ENCODE peak calls at places on chromosomes 1 and 21, in nine cellular contexts. X, D, J, Q, R, W, U, F and S are unnamed samples.
A peak's percentile ranks its signal among the peaks of the same experiment; 100 is the strongest.

GRCh38 chr21:18370292-18370691 is 33.3 kb downstream of the TMPRSS15 start:
- DNase-seq in Q (no peak), W (no peak), F (no peak), J (no peak), U (no peak), D (no peak), X (no peak), R (no peak), S (no peak)

GRCh38 chr1:24112381-24113169 is 640 bp upstream of the MYOM3 start:
- DNase-seq in D (peak; percentile 69), F (peak; percentile 23), W (peak; percentile 75), Q (peak; percentile 65), X (no peak), J (no peak), R (peak; percentile 73), U (peak; percentile 74), S (peak; percentile 81)

GRCh38 chr21:32426592-32427051 is 14.1 kb downstream of the EVA1C start:
- DNase-seq in W (no peak), Q (no peak), F (no peak), J (no peak), R (no peak), D (peak; percentile 11), X (no peak), U (no peak), S (no peak)

GRCh38 chr21:42219606-42220137 is 732 bp downstream of the ABCG1 start:
- DNase-seq in F (no peak), X (no peak), Q (peak; percentile 41), J (no peak), W (peak; percentile 68), U (no peak), D (no peak), R (no peak), S (no peak)

GRCh38 chr1:40405812-40406211 is 32.3 kb downstream of the SMAP2 start:
- DNase-seq in X (no peak), J (no peak), F (no peak), R (no peak), W (no peak), D (no peak), U (no peak), Q (no peak), S (no peak)

GRCh38 chr1:49298304-49298703 is 521.6 kb upstream of the BEND5 start:
- DNase-seq in D (peak; percentile 37), X (no peak), F (no peak), J (peak; percentile 25), R (no peak), Q (peak; percentile 15), W (no peak), U (no peak), S (no peak)

GRCh38 chr1:62247391-62248168 is 52.9 kb downstream of the L1TD1 start:
- DNase-seq in Q (peak; percentile 38), W (no peak), U (no peak), D (no peak), F (no peak), R (no peak), J (no peak), X (no peak), S (no peak)

GRCh38 chr1:246787781-246788513 is 63.7 kb downstream of the SCCPDH start:
- DNase-seq in Q (no peak), U (no peak), J (no peak), D (no peak), R (no peak), W (no peak), X (no peak), F (no peak), S (no peak)

GRCh38 chr1:110319332-110320167 is 19.6 kb upstream of the RBM15 start:
- DNase-seq in R (no peak), D (peak; percentile 37), J (no peak), X (no peak), W (no peak), F (no peak), U (no peak), Q (no peak), S (no peak)

GRCh38 chr1:101366513-101367215 is 129.8 kb downstream of the S1PR1 start:
- DNase-seq in J (no peak), R (no peak), U (no peak), W (no peak), X (no peak), F (no peak), Q (no peak), D (peak; percentile 57), S (no peak)